ENCODE peak calls at places on chromosome 22, in four cellular contexts. Z is AG09309, C is body of pancreas, A is epithelial cell of esophagus. I is an unnamed sample.

GRCh38 chr22:34111210-34111824 is 191.0 kb upstream of the LARGE1 start:
- DNase-seq in Z (no peak), C (peak), A (peak), I (peak)

GRCh38 chr22:24768537-24769374 is 5.8 kb downstream of the PIWIL3 start:
- DNase-seq in Z (no peak), C (peak), A (peak), I (peak)

GRCh38 chr22:36641902-36642640 is 61.5 kb downstream of the CACNG2 start:
- DNase-seq in Z (peak), C (no peak), A (peak), I (no peak)

GRCh38 chr22:24059121-24059520 is 48.0 kb downstream of the CABIN1 start:
- DNase-seq in Z (peak), C (no peak), A (peak), I (no peak)

GRCh38 chr22:25102722-25103121 is 96.9 kb upstream of the CRYBB3 start:
- DNase-seq in Z (no peak), C (no peak), A (peak), I (no peak)

GRCh38 chr22:37641251-37641949 is 1.9 kb downstream of the SH3BP1 start:
- DNase-seq in Z (no peak), C (no peak), A (no peak), I (no peak)

GRCh38 chr22:44956835-44957234 is 53.0 kb downstream of the PHF21B start:
- DNase-seq in Z (no peak), C (no peak), A (no peak), I (no peak)

GRCh38 chr22:21450858-21451331 is 16.3 kb upstream of the TMEM191C start:
- DNase-seq in Z (no peak), C (no peak), A (no peak), I (no peak)

GRCh38 chr22:23695141-23695540 is 4.3 kb downstream of the RGL4 start:
- DNase-seq in Z (no peak), C (no peak), A (no peak), I (no peak)

GRCh38 chr22:36817429-36817783 is 571 bp upstream of the PVALB start:
- DNase-seq in Z (no peak), C (no peak), A (no peak), I (no peak)

GRCh38 chr22:48299124-48299523 is 1528.5 kb downstream of the BRD1 start:
- DNase-seq in Z (no peak), C (no peak), A (no peak), I (no peak)

GRCh38 chr22:39428597-39429071 is 28.2 kb upstream of the MGAT3 start:
- DNase-seq in Z (no peak), C (no peak), A (no peak), I (no peak)

GRCh38 chr22:37991738-37992442 is 7.5 kb upstream of the SOX10 start:
- DNase-seq in Z (no peak), C (no peak), A (no peak), I (no peak)

GRCh38 chr22:43474161-43475101 is 62.6 kb downstream of the MPPED1 start:
- DNase-seq in Z (no peak), C (no peak), A (no peak), I (no peak)

GRCh38 chr22:25919452-25919851 is 177.5 kb downstream of the MYO18B start:
- DNase-seq in Z (no peak), C (no peak), A (no peak), I (no peak)

GRCh38 chr22:37196539-37197450 is 8.7 kb upstream of the C1QTNF6 start:
- DNase-seq in Z (peak), C (peak), A (peak), I (no peak)

GRCh38 chr22:39185601-39186012 is 33.1 kb upstream of the CBX7 start:
- DNase-seq in Z (no peak), C (no peak), A (no peak), I (no peak)

GRCh38 chr22:44351685-44352377 is 39.1 kb upstream of the SHISAL1 start:
- DNase-seq in Z (peak), C (no peak), A (peak), I (peak)

GRCh38 chr22:22404598-22405284 is 103.8 kb downstream of the ZNF280B start:
- DNase-seq in Z (no peak), C (no peak), A (no peak), I (no peak)

GRCh38 chr22:50600541-50600940 is at the start of gene MAPK8IP2:
- DNase-seq in Z (no peak), C (no peak), A (no peak), I (peak)

GRCh38 chr22:23683545-23683944 is 7.3 kb upstream of the RGL4 start:
- DNase-seq in Z (no peak), C (no peak), A (no peak), I (no peak)

GRCh38 chr22:49638788-49639187 is 188.9 kb downstream of the BRD1 start:
- DNase-seq in Z (no peak), C (no peak), A (no peak), I (no peak)

GRCh38 chr22:44088976-44089570 is 65.0 kb downstream of the PARVB start:
- DNase-seq in Z (peak), C (no peak), A (peak), I (no peak)

GRCh38 chr22:26674211-26675190 is 17.1 kb downstream of the MIAT start:
- DNase-seq in Z (no peak), C (no peak), A (peak), I (no peak)

GRCh38 chr22:48740731-48741405 is 1086.8 kb downstream of the BRD1 start:
- DNase-seq in Z (no peak), C (no peak), A (no peak), I (no peak)

GRCh38 chr22:22687638-22688500 is 43.5 kb downstream of the GGTLC2 start:
- DNase-seq in Z (peak), C (peak), A (peak), I (peak)

GRCh38 chr22:36783743-36784142 is 7.8 kb upstream of the IFT27 start:
- DNase-seq in Z (no peak), C (no peak), A (no peak), I (no peak)

GRCh38 chr22:37472418-37473006 is 13.7 kb downstream of the MFNG start:
- DNase-seq in Z (no peak), C (peak), A (peak), I (peak)

GRCh38 chr22:49503896-49504521 is 323.7 kb downstream of the BRD1 start:
- DNase-seq in Z (no peak), C (no peak), A (no peak), I (no peak)

GRCh38 chr22:32270641-32271369 is 15.7 kb upstream of the SLC5A4 start:
- DNase-seq in Z (no peak), C (no peak), A (no peak), I (no peak)

GRCh38 chr22:23233746-23234408 is 53.6 kb downstream of the BCR start:
- DNase-seq in Z (no peak), C (no peak), A (no peak), I (no peak)

GRCh38 chr22:22552630-22553029 is 6.4 kb downstream of the PRAME start:
- DNase-seq in Z (no peak), C (no peak), A (no peak), I (peak)

GRCh38 chr22:17949926-17950473 is 74.4 kb downstream of the MICAL3 start:
- DNase-seq in Z (no peak), C (no peak), A (no peak), I (no peak)

GRCh38 chr22:17418890-17419324 is 49.6 kb downstream of the CECR2 start:
- DNase-seq in Z (no peak), C (no peak), A (no peak), I (no peak)

GRCh38 chr22:32801436-32802290 is at the start of gene TIMP3:
- DNase-seq in Z (no peak), C (peak), A (peak), I (peak)

GRCh38 chr22:46681010-46681409 is 57.0 kb downstream of the CERK start:
- DNase-seq in Z (no peak), C (no peak), A (no peak), I (no peak)
- TF ChIP-seq CTCF in Z (no peak), C (peak), A (peak), I (peak)

GRCh38 chr22:30490399-30490798 is 15.1 kb downstream of the SEC14L4 start:
- DNase-seq in Z (no peak), C (no peak), A (no peak), I (no peak)
- TF ChIP-seq CTCF in Z (peak), C (peak), A (no peak), I (peak)

DNA sequence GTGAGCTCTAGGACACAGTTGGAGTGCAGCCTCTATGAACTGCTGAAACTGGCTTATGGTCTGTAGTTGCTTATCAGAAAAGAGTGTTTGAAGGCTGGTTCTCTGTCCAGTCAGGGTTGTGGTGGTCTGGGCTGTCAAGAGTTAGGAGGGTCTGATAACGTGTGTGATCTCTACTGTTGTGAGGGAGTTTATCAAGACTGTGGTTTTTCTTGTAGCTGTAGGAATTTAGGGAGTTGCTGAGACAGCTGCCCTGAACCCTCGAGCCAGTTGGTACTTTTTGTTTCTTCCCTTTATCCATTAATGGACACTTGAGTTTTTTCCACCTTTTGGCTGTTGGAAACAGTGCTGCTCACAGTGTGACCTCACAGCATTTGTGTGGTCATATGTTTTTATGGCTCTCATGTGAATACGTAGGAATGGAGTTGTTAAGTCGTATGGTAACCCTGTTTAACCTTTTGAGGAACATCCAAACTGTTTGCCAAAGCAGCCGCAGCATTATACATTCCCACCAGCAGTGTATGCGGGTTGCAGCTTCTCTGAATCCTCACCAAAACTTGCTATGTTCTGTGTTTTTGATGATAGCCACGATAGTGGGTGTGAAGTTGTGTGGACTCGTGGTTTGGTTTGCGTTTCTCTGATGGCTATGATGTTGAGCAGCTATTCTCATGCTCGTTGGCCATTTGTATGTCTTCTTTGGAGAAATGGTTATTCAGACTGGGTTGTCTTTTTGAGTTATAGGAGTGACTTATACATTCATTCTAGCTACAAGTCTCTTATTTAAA is 20.9 kb upstream of the DGCR8 start:
- DNase-seq in Z (no peak), C (no peak), A (no peak), I (no peak)
- TF ChIP-seq CTCF in Z (no peak), C (no peak), A (no peak), I (no peak)

DNA sequence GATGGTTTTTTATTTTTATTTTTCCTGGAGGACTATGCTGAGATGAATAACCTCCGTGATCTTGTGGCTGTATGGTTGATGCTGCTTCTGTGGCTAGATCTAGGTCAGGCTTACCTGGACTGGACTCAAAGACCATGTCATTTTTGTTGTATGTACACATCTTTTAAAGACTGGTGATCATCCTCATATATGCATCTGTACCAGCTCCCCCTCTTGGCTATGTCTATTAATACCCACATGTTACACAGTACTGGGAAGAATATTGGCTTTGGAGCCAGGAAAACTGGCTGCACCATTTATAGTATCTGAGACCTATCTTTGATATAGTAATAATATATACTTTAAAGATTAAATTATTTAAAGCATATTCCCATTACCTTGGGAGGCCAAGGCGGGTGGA is 18.4 kb upstream of the PITPNB start:
- DNase-seq in Z (no peak), C (no peak), A (peak), I (no peak)
- TF ChIP-seq CTCF in Z (peak), C (no peak), A (peak), I (no peak)

GRCh38 chr22:46738642-46738960 is 549 bp upstream of the CERK start:
- DNase-seq in Z (no peak), C (no peak), A (no peak), I (peak)

GRCh38 chr22:46737976-46738641 is at the start of gene CERK:
- DNase-seq in Z (no peak), C (peak), A (peak), I (peak)

GRCh38 chr22:46740910-46741785 is 3.1 kb upstream of the CERK start:
- DNase-seq in Z (no peak), C (no peak), A (no peak), I (no peak)

GRCh38 chr22:46737105-46737975 is 712 bp downstream of the CERK start:
- DNase-seq in Z (no peak), C (peak), A (peak), I (peak)

DNA sequence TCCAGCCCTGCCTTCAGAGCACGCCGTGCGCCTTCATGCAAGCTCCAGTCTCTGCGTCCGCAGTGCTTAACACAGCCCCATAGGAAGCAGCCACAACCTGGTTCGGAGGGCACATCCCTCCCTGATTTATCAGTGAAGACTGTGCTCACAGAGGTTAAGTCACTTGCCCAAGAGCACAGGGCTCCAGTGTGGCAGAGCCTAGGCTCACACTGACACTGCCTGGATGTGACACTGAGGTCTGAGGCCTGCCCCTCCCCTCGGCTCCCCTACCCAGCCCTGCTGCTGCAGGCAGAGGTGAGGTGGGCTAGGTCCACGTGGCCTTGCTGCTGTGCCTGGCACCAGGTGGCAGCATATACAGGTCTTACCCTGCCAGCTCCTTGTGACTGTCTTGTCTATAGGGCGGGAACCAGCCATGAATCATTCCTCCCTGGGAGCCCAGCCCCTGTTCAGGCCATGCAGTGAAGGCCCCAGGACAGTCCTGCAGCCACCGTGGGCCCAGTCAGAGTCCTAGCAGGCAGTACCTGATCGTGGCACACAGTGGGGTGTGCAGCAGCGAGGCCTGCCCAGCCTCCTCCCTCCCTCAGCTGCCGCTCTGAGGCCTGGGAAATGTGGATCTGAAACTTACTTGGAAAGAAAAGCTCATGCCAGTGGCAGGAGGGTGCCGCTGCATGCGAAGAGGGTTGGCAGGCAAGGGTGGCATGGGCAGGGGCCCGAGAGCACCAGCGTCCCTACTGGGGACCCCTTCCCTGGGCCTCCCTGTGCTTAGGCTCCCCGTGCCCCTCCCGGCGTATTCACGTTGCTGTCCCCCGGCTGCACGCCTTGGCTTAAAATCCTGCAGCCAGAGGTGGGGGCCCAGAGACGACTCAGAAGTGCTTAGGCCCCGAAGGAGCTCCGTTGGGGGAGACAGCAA is 1.2 kb upstream of the CERK start:
- DNase-seq in Z (no peak), C (peak), A (peak), I (peak)
- TF ChIP-seq CTCF in Z (peak), C (peak), A (peak), I (no peak)

GRCh38 chr22:42296381-42296853 is 26.0 kb upstream of the TCF20 start:
- DNase-seq in Z (no peak), C (peak), A (no peak), I (no peak)
- TF ChIP-seq CTCF in Z (no peak), C (no peak), A (peak), I (peak)